ENCODE peak calls at places on chromosomes 5 and 9, in nine cellular contexts. L, J, X, C, V, P, Z, D and M are unnamed samples.

GRCh38 chr5:74334434-74335364 is 305.8 kb downstream of the ENC1 start:
- DNase-seq in X (no peak), P (no peak), Z (no peak), V (peak), C (no peak), D (no peak), J (no peak), L (no peak), M (no peak)

GRCh38 chr9:133996531-133997520 is 4.7 kb upstream of the VAV2 start:
- DNase-seq in D (no peak), P (no peak), J (no peak), C (no peak), L (no peak), Z (no peak), X (no peak), V (no peak), M (no peak)

GRCh38 chr9:124505901-124506346 is 1.3 kb downstream of the NR5A1 start:
- DNase-seq in L (no peak), V (no peak), C (no peak), D (no peak), Z (no peak), X (no peak), J (no peak), P (no peak), M (no peak)

GRCh38 chr5:173984218-173984617 is 4.8 kb upstream of the C5orf47 start:
- DNase-seq in Z (no peak), X (no peak), P (peak), C (no peak), D (no peak), V (peak), L (peak), J (no peak), M (peak)

GRCh38 chr9:20987521-20987920 is 43.9 kb downstream of the HACD4 start:
- DNase-seq in Z (no peak), X (no peak), V (no peak), P (no peak), C (no peak), J (no peak), D (no peak), L (no peak), M (no peak)

GRCh38 chr9:93143830-93144530 is 9.9 kb upstream of the NINJ1 start:
- DNase-seq in V (peak), L (no peak), P (peak), D (no peak), Z (peak), J (no peak), C (peak), X (no peak), M (no peak)

GRCh38 chr9:133891741-133892140 is 100.4 kb downstream of the VAV2 start:
- DNase-seq in L (no peak), J (no peak), D (no peak), C (no peak), Z (no peak), P (no peak), V (no peak), X (no peak), M (no peak)

GRCh38 chr5:126182901-126183695 is 240.1 kb upstream of the GRAMD2B start:
- DNase-seq in C (no peak), V (no peak), D (no peak), L (no peak), Z (no peak), P (no peak), X (no peak), J (no peak), M (no peak)

GRCh38 chr5:150511641-150512367 is 3.9 kb downstream of the NDST1 start:
- DNase-seq in D (no peak), J (no peak), L (peak), C (no peak), P (peak), X (peak), V (no peak), Z (no peak), M (peak)

GRCh38 chr9:84170521-84171141 is 169.9 kb downstream of the SLC28A3 start:
- DNase-seq in C (no peak), P (peak), L (peak), V (peak), D (no peak), Z (no peak), X (peak), J (peak), M (peak)

GRCh38 chr5:143601917-143602333 is 198.4 kb upstream of the NR3C1 start:
- DNase-seq in X (no peak), J (no peak), D (no peak), C (no peak), Z (peak), V (no peak), P (no peak), L (no peak), M (no peak)

GRCh38 chr5:14108170-14108996 is 34.8 kb upstream of the TRIO start:
- DNase-seq in Z (peak), P (peak), J (peak), L (peak), C (peak), D (peak), V (peak), X (peak), M (peak)

GRCh38 chr5:90473321-90474234 is 993 bp downstream of the MBLAC2 start:
- DNase-seq in V (no peak), X (no peak), L (peak), J (peak), P (peak), C (peak), D (no peak), Z (peak), M (peak)

GRCh38 chr9:110256392-110257096 is at the start of gene TXN:
- DNase-seq in X (peak), L (peak), Z (peak), D (peak), J (peak), V (peak), C (peak), P (peak), M (peak)

GRCh38 chr5:12861891-12862290 is 957.6 kb upstream of the CTNND2 start:
- DNase-seq in L (peak), J (no peak), C (no peak), Z (no peak), X (no peak), V (no peak), P (peak), D (no peak), M (no peak)

GRCh38 chr9:134604834-134605233 is 36.8 kb upstream of the COL5A1 start:
- DNase-seq in L (no peak), X (no peak), P (no peak), C (no peak), D (no peak), V (no peak), Z (no peak), J (no peak), M (no peak)

GRCh38 chr5:178368278-178368677 is 135.7 kb upstream of the PHYKPL start:
- DNase-seq in L (no peak), Z (no peak), C (no peak), V (no peak), J (no peak), P (no peak), D (no peak), X (no peak), M (no peak)

GRCh38 chr5:66814146-66814991 is 218.2 kb downstream of the MAST4 start:
- DNase-seq in D (no peak), J (no peak), C (peak), V (peak), L (peak), P (peak), X (peak), Z (peak), M (peak)

GRCh38 chr9:76198336-76198735 is 195.9 kb downstream of the RFK start:
- DNase-seq in Z (no peak), D (no peak), J (no peak), P (no peak), L (no peak), X (no peak), V (no peak), C (no peak), M (no peak)

GRCh38 chr9:26462213-26462612 is 430.4 kb downstream of the CAAP1 start:
- DNase-seq in C (no peak), Z (no peak), P (peak), V (no peak), L (no peak), J (no peak), D (no peak), X (no peak), M (no peak)

GRCh38 chr5:177473461-177473991 is at the start of gene DBN1:
- DNase-seq in V (no peak), X (no peak), D (no peak), L (peak), P (peak), Z (no peak), J (no peak), C (no peak), M (peak)

GRCh38 chr5:66354407-66354806 is 210.3 kb downstream of the SREK1 start:
- DNase-seq in X (no peak), Z (no peak), D (no peak), V (no peak), P (no peak), J (no peak), C (no peak), L (no peak), M (no peak)

GRCh38 chr9:94259077-94259847 is at the start of gene ZNF169:
- DNase-seq in Z (peak), D (peak), C (peak), P (peak), J (peak), X (peak), L (peak), V (peak), M (peak)

GRCh38 chr9:676780-677458 is 164.6 kb upstream of the DMRT1 start:
- DNase-seq in D (no peak), P (no peak), Z (no peak), L (no peak), X (no peak), V (no peak), J (no peak), C (no peak), M (peak)

GRCh38 chr5:117131048-117131679 is 556.5 kb upstream of the SEMA6A start:
- DNase-seq in D (no peak), V (peak), P (no peak), L (no peak), C (no peak), Z (no peak), J (no peak), X (no peak), M (no peak)

GRCh38 chr5:78506296-78507049 is 142.1 kb downstream of the LHFPL2 start:
- DNase-seq in D (no peak), J (no peak), X (no peak), Z (no peak), C (no peak), V (no peak), L (no peak), P (no peak), M (no peak)

GRCh38 chr5:38319486-38319885 is 61.1 kb downstream of the EGFLAM start:
- DNase-seq in Z (no peak), X (no peak), D (no peak), J (no peak), C (no peak), V (no peak), L (no peak), P (no peak), M (no peak)

GRCh38 chr9:19137282-19137681 is 10.0 kb upstream of the PLIN2 start:
- DNase-seq in V (no peak), J (no peak), X (no peak), P (no peak), C (no peak), D (no peak), L (no peak), Z (no peak), M (no peak)

GRCh38 chr9:116237456-116237855 is 83.9 kb downstream of the PAPPA start:
- DNase-seq in V (no peak), P (no peak), L (no peak), J (no peak), C (no peak), D (no peak), X (no peak), Z (no peak), M (no peak)

GRCh38 chr5:40442346-40442745 is 237.4 kb upstream of the PTGER4 start:
- DNase-seq in J (no peak), D (no peak), L (no peak), P (no peak), V (no peak), Z (peak), C (no peak), X (no peak), M (peak)